ENCODE peak calls at places on chromosome 6, in four cellular contexts. Z, M, T and O are unnamed samples.

GRCh38 chr6:42689371-42689770 is 33.0 kb downstream of the PRPH2 start:
- DNase-seq in T (no peak), M (no peak), Z (no peak), O (no peak)

GRCh38 chr6:152696543-152696942 is 1.2 kb upstream of the MYCT1 start:
- DNase-seq in T (no peak), Z (no peak), M (peak), O (no peak)

GRCh38 chr6:8462169-8462568 is 26.8 kb upstream of the SLC35B3 start:
- DNase-seq in M (no peak), Z (no peak), T (no peak), O (no peak)

GRCh38 chr6:17768881-17769280 is 62.2 kb upstream of the NUP153 start:
- DNase-seq in T (no peak), M (no peak), Z (no peak), O (no peak)

GRCh38 chr6:125191916-125192609 is 38.5 kb downstream of the TPD52L1 start:
- DNase-seq in M (peak), Z (peak), T (no peak), O (peak)

GRCh38 chr6:130811932-130812331 is 15.3 kb upstream of the SMLR1 start:
- DNase-seq in M (no peak), Z (no peak), T (no peak), O (no peak)

GRCh38 chr6:43924222-43924702 is 154.3 kb downstream of the VEGFA start:
- DNase-seq in Z (no peak), T (peak), M (no peak), O (peak)

GRCh38 chr6:69937402-69938131 is 71.2 kb downstream of the COL19A1 start:
- DNase-seq in Z (no peak), T (no peak), M (no peak), O (no peak)

GRCh38 chr6:84597238-84597875 is 167.0 kb downstream of the TBX18 start:
- DNase-seq in T (no peak), Z (no peak), M (no peak), O (no peak)

GRCh38 chr6:127484207-127484858 is 25.1 kb upstream of the KIAA0408 start:
- DNase-seq in M (no peak), Z (no peak), T (no peak), O (no peak)

GRCh38 chr6:166957087-166957804 is 896 bp upstream of the RNASET2 start:
- DNase-seq in T (peak), Z (peak), M (no peak), O (peak)

GRCh38 chr6:104828478-104828877 is 31.2 kb downstream of the HACE1 start:
- DNase-seq in Z (no peak), T (no peak), M (no peak), O (no peak)